ENCODE peak calls at places on chromosomes 3 and 15, in four cellular contexts. K, E, J and A are unnamed samples. For H3K4me1 and H3K9me3, the result is how much of the 10 kb centered on the place peaks cover.

GRCh38 chr3:169968224-169968623 is 1.6 kb downstream of the SEC62 start:
- DNase-seq in K (no peak), E (no peak), J (no peak), A (no peak)

GRCh38 chr15:63465104-63465503 is 39.3 kb upstream of the USP3 start:
- DNase-seq in K (no peak), E (no peak), J (no peak), A (no peak)

GRCh38 chr3:65503776-65504175 is 534.9 kb downstream of the MAGI1 start:
- DNase-seq in K (no peak), E (no peak), J (no peak), A (no peak)

GRCh38 chr3:86865506-86865905 is 125.4 kb downstream of the VGLL3 start:
- DNase-seq in K (no peak), E (no peak), J (no peak), A (no peak)

GRCh38 chr3:150130404-150131100 is 159.9 kb upstream of the PFN2 start:
- DNase-seq in K (no peak), E (no peak), J (no peak), A (no peak)

GRCh38 chr3:129560931-129561594 is 18.1 kb downstream of the H1-8 start:
- DNase-seq in K (peak), E (peak), J (peak), A (peak)

GRCh38 chr3:15161113-15161512 is 44.9 kb upstream of the CAPN7 start:
- DNase-seq in K (no peak), E (no peak), J (no peak), A (no peak)

GRCh38 chr15:55532944-55533343 is 24.9 kb upstream of the DNAAF4 start:
- DNase-seq in K (no peak), E (no peak), J (no peak), A (no peak)

GRCh38 chr3:57019057-57019456 is 41.4 kb upstream of the SPATA12 start:
- DNase-seq in K (no peak), E (no peak), J (no peak), A (no peak)

GRCh38 chr15:40239671-40240618 is 1.1 kb downstream of the PAK6 start:
- DNase-seq in K (no peak), E (no peak), J (peak), A (no peak)

GRCh38 chr3:136818851-136819783 is at the start of gene SLC35G2:
- DNase-seq in K (peak), E (peak), J (no peak), A (peak)

GRCh38 chr3:146466596-146466995 is 2.8 kb downstream of the PLSCR2 start:
- DNase-seq in K (no peak), E (no peak), J (no peak), A (no peak)

GRCh38 chr3:189490749-189491148 is 140.4 kb upstream of the TP63 start:
- DNase-seq in K (no peak), E (no peak), J (no peak), A (no peak)

GRCh38 chr3:188207941-188208750 is 54.2 kb downstream of the LPP start:
- DNase-seq in K (no peak), E (no peak), J (peak), A (no peak)

GRCh38 chr3:112032377-112032776 is 2.2 kb upstream of the TMPRSS7 start:
- DNase-seq in K (no peak), E (no peak), J (no peak), A (no peak)

GRCh38 chr3:179603831-179604230 is 607 bp downstream of the MRPL47 start:
- DNase-seq in K (no peak), E (no peak), J (no peak), A (no peak)

GRCh38 chr3:32961189-32961715 is 9.8 kb downstream of the CCR4 start:
- DNase-seq in K (no peak), E (no peak), J (no peak), A (no peak)

DNA sequence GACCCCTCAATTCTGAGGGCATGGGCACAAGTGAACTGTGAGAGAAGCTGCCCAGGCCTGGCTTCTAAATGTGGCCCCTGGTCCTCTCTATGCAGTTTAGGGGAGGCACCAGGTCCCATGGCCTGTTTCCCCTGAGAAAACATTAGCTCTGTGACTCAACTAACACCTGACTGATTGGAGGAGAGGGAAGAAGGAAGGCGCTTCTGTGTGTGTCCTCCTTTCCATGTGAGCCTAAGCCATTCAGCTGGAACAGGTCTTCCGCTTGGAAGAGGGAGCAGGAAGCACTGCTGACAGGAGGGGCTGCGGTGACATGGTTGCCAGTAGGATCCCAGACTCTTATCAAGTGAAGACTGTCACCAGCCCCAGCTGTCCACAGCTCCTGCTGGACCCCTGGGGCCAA is 79.5 kb downstream of the MYLK start:
- DNase-seq in K (no peak), E (no peak), J (no peak), A (no peak)
- H3K4me1 ChIP-seq in K (under half), E (under half), J (under half), A (under half)

GRCh38 chr3:44734646-44735168 is 5.3 kb downstream of the ZNF501 start:
- DNase-seq in K (no peak), E (no peak), J (no peak), A (no peak)

DNA sequence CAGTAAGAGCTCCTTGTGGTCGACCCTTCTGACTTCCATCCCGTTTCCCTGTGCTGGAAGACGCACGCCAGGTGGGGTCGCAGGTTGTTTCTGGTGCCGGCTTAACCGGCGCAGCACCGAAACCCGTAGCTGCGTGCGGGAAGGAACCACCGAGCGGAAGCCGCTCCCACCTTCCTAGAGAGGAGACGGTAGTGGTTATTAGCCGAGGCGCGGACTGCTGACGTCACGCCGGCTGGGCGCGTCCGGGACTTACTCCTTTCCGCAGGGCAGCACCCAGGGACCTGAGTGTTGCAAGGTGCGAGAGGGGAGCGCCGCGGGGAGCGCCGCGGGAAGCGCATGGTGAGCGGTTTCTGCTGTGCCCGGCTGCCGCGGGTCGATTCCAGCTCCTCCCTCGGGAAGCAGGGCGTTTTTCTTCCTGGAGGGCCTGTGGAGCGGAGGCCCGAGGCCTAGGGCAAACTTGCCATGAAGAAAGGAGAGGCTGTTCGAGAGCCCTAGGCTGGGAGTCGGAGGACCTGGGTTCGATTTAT is at the start of gene ZNF501:
- DNase-seq in K (peak), E (peak), J (peak), A (peak)
- H3K9me3 ChIP-seq in K (half or more), E (half or more), J (half or more), A (half or more)

DNA sequence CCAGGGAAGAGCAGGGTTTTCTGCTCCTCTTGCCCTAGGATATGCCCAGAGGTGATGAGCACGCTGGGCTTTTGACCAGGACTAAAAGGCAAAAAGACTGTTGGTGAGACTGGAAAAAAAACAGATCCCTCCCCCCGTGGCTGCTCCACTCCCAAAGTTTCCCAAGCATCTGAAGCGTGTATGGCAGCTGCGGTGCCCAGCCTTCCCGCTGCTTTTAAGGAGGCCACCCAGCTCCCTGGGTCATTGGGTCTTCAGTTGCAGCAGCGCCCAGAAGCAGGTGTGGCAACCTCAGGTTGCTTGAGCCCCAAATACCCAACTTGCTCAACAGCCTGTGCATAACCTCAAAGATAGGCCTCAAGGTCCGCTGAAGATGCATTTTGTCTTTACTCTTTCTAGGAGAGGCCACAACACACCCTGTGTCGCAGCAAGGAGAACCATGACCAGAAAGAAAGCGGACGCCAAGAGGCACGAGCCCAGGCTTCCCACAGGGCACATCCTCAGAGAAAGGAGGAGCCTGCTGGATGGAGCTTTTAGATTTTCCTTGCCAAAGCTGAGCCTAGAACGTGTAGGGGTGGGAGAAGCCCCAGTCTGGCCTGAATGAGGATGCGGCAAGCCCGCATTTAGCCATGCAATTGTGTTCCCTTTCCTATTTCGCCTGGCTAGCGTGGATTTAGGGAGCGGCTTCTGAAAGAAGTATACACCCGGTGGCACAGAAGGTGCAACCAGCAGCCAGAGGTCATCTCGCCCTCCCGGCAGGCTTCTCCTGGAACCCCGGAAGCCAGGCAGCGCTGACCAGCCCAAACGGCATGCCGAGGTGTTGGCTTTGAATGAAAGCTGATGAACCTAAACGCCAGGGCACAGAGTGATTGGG is 1.9 kb downstream of the SRGAP3 start:
- DNase-seq in K (no peak), E (no peak), J (no peak), A (no peak)
- H3K4me3 ChIP-seq in K (no peak), E (peak), J (peak), A (no peak)

DNA sequence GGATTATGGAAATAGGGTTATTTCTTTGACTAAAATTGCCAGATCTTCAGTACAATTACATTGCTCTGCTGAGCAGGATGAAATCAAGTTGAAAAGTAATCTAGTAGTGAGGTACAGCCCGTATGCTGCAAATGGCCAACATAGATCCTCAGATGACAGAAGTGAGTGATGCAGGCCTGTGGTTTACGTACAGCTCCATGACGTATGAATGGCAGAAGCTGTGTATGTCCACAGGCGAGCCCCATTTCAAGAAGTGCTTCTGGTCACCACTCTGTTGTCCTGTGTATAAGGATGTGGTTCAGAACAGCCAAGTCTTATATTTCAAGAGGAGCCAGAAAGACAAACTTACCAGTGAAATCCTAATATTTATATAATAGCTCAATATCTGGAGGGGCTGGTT is 9.2 kb downstream of the CD86 start:
- DNase-seq in K (no peak), E (no peak), J (no peak), A (no peak)
- H3K4me1 ChIP-seq in K (under half), E (under half), J (under half), A (under half)

GRCh38 chr15:95148183-95148582 is 916.8 kb downstream of the MCTP2 start:
- DNase-seq in K (no peak), E (no peak), J (no peak), A (no peak)

GRCh38 chr15:95150466-95150865 is 919.1 kb downstream of the MCTP2 start:
- DNase-seq in K (no peak), E (no peak), J (no peak), A (no peak)

GRCh38 chr15:95152741-95153140 is 921.4 kb downstream of the MCTP2 start:
- DNase-seq in K (no peak), E (no peak), J (no peak), A (no peak)

GRCh38 chr15:95146476-95146875 is 915.1 kb downstream of the MCTP2 start:
- DNase-seq in K (no peak), E (no peak), J (no peak), A (no peak)

GRCh38 chr15:95149036-95149435 is 917.7 kb downstream of the MCTP2 start:
- DNase-seq in K (no peak), E (no peak), J (no peak), A (no peak)
- H3K9me3 ChIP-seq in K (under half), E (under half), J (under half), A (under half)

GRCh38 chr15:57223887-57224286 is 152.4 kb upstream of the CGNL1 start:
- DNase-seq in K (no peak), E (no peak), J (no peak), A (no peak)
- H3K4me3 ChIP-seq in K (no peak), E (no peak), J (no peak), A (no peak)

GRCh38 chr15:90002428-90002844 is 1.3 kb downstream of the ZNF710 start:
- DNase-seq in K (peak), E (peak), J (peak), A (no peak)

GRCh38 chr15:90004671-90005070 is 3.5 kb downstream of the ZNF710 start:
- DNase-seq in K (no peak), E (peak), J (no peak), A (no peak)

GRCh38 chr15:90001683-90002427 is 731 bp downstream of the ZNF710 start:
- DNase-seq in K (peak), E (peak), J (peak), A (no peak)

GRCh38 chr15:90004252-90004651 is 3.1 kb downstream of the ZNF710 start:
- DNase-seq in K (no peak), E (peak), J (no peak), A (no peak)

GRCh38 chr15:90003736-90004135 is 2.6 kb downstream of the ZNF710 start:
- DNase-seq in K (no peak), E (peak), J (no peak), A (no peak)
- H3K4me1 ChIP-seq in K (under half), E (half or more), J (under half), A (under half)

DNA sequence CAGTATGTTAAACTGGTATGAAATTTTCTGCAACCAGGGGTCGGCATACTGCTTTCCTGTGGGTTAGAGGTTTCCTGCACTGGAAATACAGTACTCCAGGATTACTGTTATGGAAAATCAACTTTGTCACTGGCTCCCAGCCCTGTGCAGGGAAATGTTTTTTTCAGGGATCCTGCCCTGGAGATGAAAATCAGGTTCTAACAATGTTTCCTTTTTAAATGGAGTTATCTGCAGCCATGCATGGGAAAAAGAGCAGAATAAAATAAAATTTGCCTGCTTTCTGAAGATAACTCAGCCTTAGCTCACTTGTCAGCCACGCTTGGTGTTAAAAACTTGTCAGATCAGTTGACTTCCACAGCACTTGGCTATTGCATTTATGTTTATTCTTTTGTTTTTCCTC is 220.4 kb downstream of the IL5RA start:
- DNase-seq in K (no peak), E (no peak), J (no peak), A (no peak)
- H3K9me3 ChIP-seq in K (under half), E (under half), J (under half), A (under half)

GRCh38 chr15:91308209-91308608 is 208.2 kb downstream of the SV2B start:
- DNase-seq in K (no peak), E (no peak), J (no peak), A (no peak)
- H3K4me3 ChIP-seq in K (no peak), E (no peak), J (no peak), A (no peak)

DNA sequence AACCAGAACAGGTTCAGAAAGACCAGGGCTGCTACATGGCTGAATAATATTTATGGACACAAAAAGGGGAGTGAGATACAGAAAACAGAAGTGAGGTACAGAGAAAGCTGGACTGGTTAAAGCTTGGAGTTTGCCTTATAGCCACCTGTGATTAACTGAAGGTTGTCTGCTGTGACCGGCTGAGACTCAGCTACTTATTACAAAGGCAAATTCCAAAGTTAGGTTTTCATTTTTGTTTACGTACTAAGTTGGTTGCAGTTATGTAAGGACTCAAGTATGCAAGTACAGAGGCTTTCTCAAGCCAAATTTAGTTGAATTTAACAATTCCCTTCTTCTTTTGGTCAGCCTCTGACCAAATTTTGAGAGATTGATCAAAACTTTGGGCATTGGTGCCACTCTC is 264.6 kb downstream of the THSD4 start:
- DNase-seq in K (no peak), E (no peak), J (no peak), A (no peak)
- H3K4me1 ChIP-seq in K (under half), E (under half), J (under half), A (under half)